ENCODE peak calls at places on chromosomes 13 and 19, in four cellular contexts. P is fibroblast of gingiva; U is activated CD4-positive, alpha-beta T cell treated with anti-CD3 and anti-CD28 coated beads, Interleukin-2, amount 50 U/mL, for 4 hours; D is activated T-helper 1 cell treated with anti-CD3 and anti-CD28 coated beads, Interleukin-12 subunit alpha, Interleukin-12 subunit beta, Interleukin-2, Interleukin-4 antibody, amounts not matched to agents 30 ng/mL and 10 ng/mL and 1 ng/mL, durations not matched to agents 14 hours and 24 hours and 36 hours. Q is an unnamed sample.

GRCh38 chr13:36362251-36362650 is 16.1 kb upstream of the SPART start:
- DNase-seq in U (no peak), D (no peak), P (peak), Q (no peak)

GRCh38 chr13:99389520-99390304 is 82.5 kb upstream of the GPR183 start:
- DNase-seq in U (no peak), D (no peak), P (no peak), Q (no peak)

GRCh38 chr13:28628250-28628649 is 30.7 kb upstream of the POMP start:
- DNase-seq in D (no peak), U (no peak), P (no peak), Q (no peak)

GRCh38 chr13:38767506-38768265 is 80.8 kb downstream of the FREM2 start:
- DNase-seq in D (no peak), P (no peak), U (no peak), Q (no peak)

GRCh38 chr13:32790731-32791130 is 204.5 kb downstream of the PDS5B start:
- DNase-seq in D (no peak), P (no peak), U (no peak), Q (no peak)

GRCh38 chr13:24328145-24328544 is 18.8 kb downstream of the C1QTNF9 start:
- DNase-seq in U (no peak), D (no peak), P (no peak), Q (no peak)

GRCh38 chr13:71861769-71862168 is 5.2 kb downstream of the DACH1 start:
- DNase-seq in D (no peak), U (no peak), P (no peak), Q (no peak)

GRCh38 chr19:48552406-48553322 is 692 bp downstream of the SULT2B1 start:
- DNase-seq in P (no peak), D (no peak), U (no peak), Q (no peak)

GRCh38 chr19:53192771-53193533 is at the start of gene ZNF665:
- DNase-seq in D (peak), U (peak), P (peak), Q (no peak)

GRCh38 chr13:45575830-45576180 is 39.7 kb downstream of the ERICH6B start:
- DNase-seq in D (no peak), P (no peak), U (no peak), Q (no peak)

GRCh38 chr13:77429320-77430142 is 102.6 kb upstream of the MYCBP2 start:
- DNase-seq in U (peak), P (no peak), D (no peak), Q (peak)

GRCh38 chr13:33213024-33213795 is 72.3 kb downstream of the STARD13 start:
- DNase-seq in U (no peak), P (no peak), D (no peak), Q (no peak)

GRCh38 chr19:18494267-18494607 is 27.6 kb downstream of the ELL start:
- DNase-seq in D (no peak), P (no peak), U (no peak), Q (no peak)

GRCh38 chr19:3768015-3768747 is 3.8 kb downstream of the RAX2 start:
- DNase-seq in U (no peak), P (no peak), D (no peak), Q (no peak)

GRCh38 chr19:3916033-3916432 is 16.8 kb upstream of the NMRK2 start:
- DNase-seq in U (no peak), P (no peak), D (no peak), Q (no peak)

GRCh38 chr13:50419896-50420295 is 404.7 kb downstream of the KCNRG start:
- DNase-seq in U (no peak), P (no peak), D (no peak), Q (no peak)

GRCh38 chr13:24459234-24459633 is 53.3 kb downstream of the PARP4 start:
- DNase-seq in U (no peak), D (no peak), P (peak), Q (peak)

GRCh38 chr19:2613507-2614295 is 88.8 kb downstream of the GNG7 start:
- DNase-seq in D (peak), P (peak), U (peak), Q (peak)

GRCh38 chr19:35938282-35939224 is 2.4 kb downstream of the LRFN3 start:
- DNase-seq in U (no peak), D (no peak), P (no peak), Q (no peak)

GRCh38 chr13:28557725-28558124 is 62.8 kb upstream of the FLT1 start:
- DNase-seq in P (no peak), U (no peak), D (no peak), Q (no peak)